ENCODE peak calls at places on chromosomes 3 and 15, in six cellular contexts. N, Z, E, Y, W and F are unnamed samples.

GRCh38 chr15:80154336-80154735 is 1.5 kb downstream of the FAH start:
- DNase-seq in E (peak), W (no peak), N (peak), Y (no peak), Z (no peak), F (no peak)

GRCh38 chr3:66336358-66336766 is 115.6 kb downstream of the SLC25A26 start:
- DNase-seq in N (peak), Y (no peak), W (no peak), Z (no peak), E (no peak), F (no peak)

GRCh38 chr3:179544981-179545645 is 17.6 kb upstream of the ACTL6A start:
- DNase-seq in N (peak), W (no peak), E (peak), Z (no peak), Y (no peak), F (no peak)

GRCh38 chr15:98927057-98927456 is 80.5 kb downstream of the PGPEP1L start:
- DNase-seq in Y (no peak), W (no peak), Z (no peak), E (no peak), N (peak), F (no peak)

GRCh38 chr3:129623447-129624118 is 17.1 kb upstream of the PLXND1 start:
- DNase-seq in Z (no peak), N (no peak), E (peak), Y (no peak), W (no peak), F (no peak)

GRCh38 chr3:114389156-114389555 is 95.3 kb downstream of the TIGIT start:
- DNase-seq in W (no peak), Y (no peak), E (no peak), N (no peak), Z (no peak), F (no peak)

GRCh38 chr3:51703026-51703775 is 3.7 kb upstream of the GRM2 start:
- DNase-seq in N (no peak), Y (peak), Z (no peak), W (no peak), E (no peak), F (no peak)

GRCh38 chr15:90327313-90327712 is 24.8 kb upstream of the ZNF774 start:
- DNase-seq in N (no peak), W (no peak), Y (no peak), E (no peak), Z (no peak), F (no peak)

GRCh38 chr3:38543602-38544001 is 47.5 kb downstream of the EXOG start:
- DNase-seq in Z (no peak), W (no peak), E (no peak), N (peak), Y (no peak), F (no peak)

GRCh38 chr15:73941044-73941443 is 14.8 kb downstream of the LOXL1 start:
- DNase-seq in Y (no peak), Z (no peak), W (no peak), N (peak), E (peak), F (peak)

GRCh38 chr15:82810863-82811421 is 1.5 kb downstream of the WHAMM start:
- DNase-seq in W (no peak), N (no peak), Y (no peak), Z (no peak), E (peak), F (no peak)

GRCh38 chr3:64743166-64743565 is 55.4 kb upstream of the ADAMTS9 start:
- DNase-seq in N (no peak), E (no peak), W (no peak), Y (no peak), Z (no peak), F (no peak)

GRCh38 chr15:59879506-59879905 is 124.6 kb upstream of the FOXB1 start:
- DNase-seq in Z (no peak), E (no peak), W (no peak), N (peak), Y (no peak), F (no peak)

GRCh38 chr3:122101646-122102045 is 46.5 kb downstream of the CD86 start:
- DNase-seq in Z (no peak), E (peak), Y (peak), W (no peak), N (peak), F (peak)

GRCh38 chr3:46609944-46610722 is 2.2 kb upstream of the FAM240A start:
- DNase-seq in Y (no peak), E (no peak), W (peak), N (no peak), Z (no peak), F (no peak)

GRCh38 chr15:100031665-100032357 is 298.6 kb upstream of the LYSMD4 start:
- DNase-seq in N (no peak), Z (no peak), E (no peak), W (no peak), Y (no peak), F (no peak)

GRCh38 chr3:127762077-127762786 is 60.1 kb downstream of the MGLL start:
- DNase-seq in Y (no peak), E (no peak), N (no peak), W (no peak), Z (no peak), F (no peak)

GRCh38 chr3:8622873-8623725 is 21.5 kb downstream of the SSUH2 start:
- DNase-seq in E (peak), Z (peak), N (peak), Y (peak), W (peak), F (peak)

GRCh38 chr15:99564221-99565030 is 1.4 kb upstream of the MEF2A start:
- DNase-seq in Z (peak), N (peak), W (no peak), Y (no peak), E (peak), F (peak)

DNA sequence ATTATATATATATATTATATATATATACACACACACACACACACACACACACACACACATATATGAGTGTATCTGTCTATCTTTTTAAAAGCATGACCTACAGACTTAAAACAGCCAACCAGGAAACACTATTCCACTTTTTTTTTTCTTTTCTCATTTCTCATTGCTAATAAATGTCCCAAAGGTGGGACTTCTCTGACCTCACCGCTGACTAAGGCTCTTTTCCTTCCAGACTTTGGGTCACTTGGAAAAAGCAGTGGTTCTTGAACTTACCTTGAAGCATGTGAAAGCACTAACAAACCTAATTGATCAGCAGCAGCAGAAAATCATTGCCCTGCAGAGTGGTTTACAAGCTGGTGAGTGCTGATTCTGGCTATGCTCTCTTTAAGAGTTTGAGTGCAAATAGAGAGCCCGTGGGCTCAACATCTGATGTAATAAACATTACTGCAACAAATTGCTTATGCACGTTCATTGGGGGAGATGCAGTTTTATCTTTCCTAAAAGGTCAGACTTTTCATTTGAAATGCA is 2.0 kb downstream of the BHLHE40 start:
- DNase-seq in E (no peak), Z (no peak), W (no peak), Y (no peak), N (peak), F (no peak)
- H3K4ac ChIP-seq in E (no peak), Z (no peak), W (no peak), Y (no peak), N (peak), F (no peak)

DNA sequence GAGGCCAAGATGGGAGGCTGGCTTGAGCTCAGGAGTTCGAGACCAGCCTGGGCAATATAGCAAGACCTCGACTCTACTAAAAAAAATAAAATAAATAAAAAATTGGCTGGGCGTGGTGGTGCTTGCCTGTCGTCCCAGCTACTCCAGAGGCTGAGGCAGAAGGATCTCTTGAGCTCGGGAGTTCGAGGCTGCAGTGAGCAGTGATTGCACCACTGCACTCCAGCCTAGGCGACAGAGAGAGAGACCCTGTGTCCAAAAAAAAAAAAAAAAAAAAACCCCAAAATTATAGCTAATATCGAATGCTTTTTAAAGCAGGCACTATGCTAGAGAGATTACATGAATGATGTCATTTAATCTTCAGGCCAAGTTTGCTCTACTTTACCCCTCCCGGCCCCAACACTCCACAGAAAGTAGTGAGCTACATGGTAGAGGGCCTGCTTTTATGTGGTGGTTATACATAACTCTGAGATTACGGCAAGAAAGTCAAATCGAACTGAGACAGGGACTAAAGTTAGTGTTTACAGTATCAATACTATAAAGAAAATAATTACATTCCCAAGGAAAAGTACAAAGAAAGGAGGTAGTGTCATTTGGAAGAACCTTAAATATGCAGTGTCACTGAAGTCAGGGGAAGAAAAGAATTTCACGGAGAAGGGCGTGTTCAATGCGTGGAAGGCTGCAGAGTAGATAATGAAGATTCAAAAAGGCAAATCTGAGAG is 1.1 kb downstream of the ADPGK start:
- DNase-seq in E (no peak), W (no peak), N (no peak), Y (no peak), Z (no peak), F (no peak)
- H2BK15ac ChIP-seq in E (no peak), W (no peak), N (no peak), Y (no peak), Z (no peak), F (no peak)

GRCh38 chr3:49161197-49161596 is 4.9 kb downstream of the CCDC71 start:
- DNase-seq in Y (no peak), W (no peak), E (no peak), N (no peak), Z (no peak), F (no peak)

GRCh38 chr3:49162751-49163419 is 3.2 kb downstream of the CCDC71 start:
- DNase-seq in Z (no peak), Y (no peak), E (no peak), N (no peak), W (no peak), F (no peak)

GRCh38 chr3:49163609-49164008 is 2.5 kb downstream of the CCDC71 start:
- DNase-seq in Y (no peak), N (no peak), W (no peak), E (no peak), Z (no peak), F (no peak)

GRCh38 chr3:49158792-49159191 is 7.3 kb downstream of the CCDC71 start:
- DNase-seq in E (no peak), W (no peak), N (no peak), Y (no peak), Z (no peak), F (no peak)

DNA sequence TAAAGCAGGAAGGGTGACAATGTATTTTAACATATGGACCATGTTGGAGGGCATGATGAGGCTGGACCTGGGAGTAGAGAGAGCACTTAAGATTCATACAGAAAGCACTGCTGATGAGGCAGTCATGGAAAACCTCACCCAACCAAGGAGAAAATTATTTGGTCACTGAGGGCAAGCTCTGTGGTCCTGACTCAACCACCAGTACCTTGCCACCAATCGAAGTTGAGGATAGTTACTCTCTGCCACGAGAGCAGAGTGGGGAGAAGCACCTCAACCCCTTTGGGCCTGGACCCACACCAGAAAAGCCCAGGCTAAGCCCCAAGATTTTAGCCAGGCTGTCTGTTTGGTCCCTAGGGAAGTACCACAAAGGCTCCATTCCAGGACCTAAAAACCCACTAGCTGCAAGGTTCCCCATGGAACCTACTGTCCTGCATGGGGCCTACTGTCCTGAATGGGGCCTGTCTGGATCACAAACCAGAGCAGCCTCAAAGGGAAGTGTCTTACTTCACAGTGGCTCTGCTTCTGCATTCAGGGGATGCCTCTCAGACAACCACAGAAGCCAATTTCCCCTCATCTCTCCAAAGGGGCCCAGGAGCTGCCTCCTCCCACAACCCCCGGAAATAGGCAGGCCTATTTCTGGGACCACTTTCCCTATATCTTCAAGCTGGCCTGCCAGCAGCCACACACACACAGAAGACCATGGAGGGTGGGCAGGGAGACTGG is 4.2 kb downstream of the CCDC71 start:
- DNase-seq in W (no peak), Y (no peak), Z (no peak), N (no peak), E (no peak), F (no peak)
- H3K4ac ChIP-seq in W (no peak), Y (no peak), Z (no peak), N (no peak), E (no peak), F (no peak)

GRCh38 chr3:153624310-153625030 is 462.4 kb downstream of the RAP2B start:
- DNase-seq in N (no peak), W (no peak), E (no peak), Y (no peak), Z (no peak), F (no peak)

GRCh38 chr3:153626158-153626557 is 464.1 kb downstream of the RAP2B start:
- DNase-seq in Y (no peak), N (no peak), E (no peak), W (no peak), Z (no peak), F (no peak)

GRCh38 chr3:153628591-153628990 is 466.6 kb downstream of the RAP2B start:
- DNase-seq in Z (no peak), N (no peak), E (no peak), W (no peak), Y (no peak), F (no peak)

GRCh38 chr3:153623834-153624233 is 461.8 kb downstream of the RAP2B start:
- DNase-seq in Z (no peak), Y (no peak), W (no peak), E (no peak), N (no peak), F (no peak)

DNA sequence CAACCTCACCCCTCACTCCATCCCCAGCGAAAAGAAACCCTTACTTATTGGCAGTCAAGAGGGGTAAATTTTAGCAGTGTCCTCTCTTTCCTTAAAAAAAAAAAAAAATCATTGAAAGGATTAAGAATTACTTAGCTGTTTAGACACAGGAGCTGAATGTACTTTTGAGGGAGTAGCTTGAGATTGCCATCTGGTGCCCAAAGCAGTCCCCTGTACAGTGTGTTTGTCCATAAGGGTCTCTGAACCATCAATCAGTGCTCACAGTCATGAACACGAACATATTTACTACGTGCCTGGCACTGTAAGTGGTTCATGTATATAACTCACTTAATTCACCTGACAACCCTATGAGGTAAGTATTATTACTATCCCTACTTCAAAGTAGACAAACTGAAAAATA is 463.5 kb downstream of the RAP2B start:
- DNase-seq in E (no peak), Z (no peak), N (peak), Y (no peak), W (no peak), F (no peak)
- H2BK15ac ChIP-seq in E (no peak), Z (no peak), N (no peak), Y (no peak), W (no peak), F (no peak)

DNA sequence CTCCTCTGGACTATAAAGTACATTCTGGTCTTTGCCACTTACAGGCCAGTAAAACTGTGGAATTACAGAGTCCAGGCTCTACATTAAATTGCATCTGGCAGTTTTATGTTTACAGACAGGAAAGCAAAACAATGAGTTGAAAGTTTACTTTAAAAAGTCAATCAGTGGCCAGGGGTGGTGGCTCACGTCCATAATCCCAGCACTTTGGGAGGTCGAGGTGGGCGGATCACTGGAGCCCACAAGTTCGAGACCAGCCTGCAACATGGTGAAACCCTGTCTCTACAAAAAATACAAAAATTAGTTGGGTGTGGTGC is 53.8 kb downstream of the TM4SF4 start:
- DNase-seq in N (no peak), W (no peak), Z (no peak), E (no peak), Y (no peak), F (no peak)
- H3K4ac ChIP-seq in N (no peak), W (no peak), Z (no peak), E (no peak), Y (no peak), F (no peak)

GRCh38 chr3:54827766-54828165 is 100.1 kb downstream of the LRTM1 start:
- DNase-seq in W (no peak), N (no peak), Y (no peak), E (no peak), Z (no peak), F (no peak)

GRCh38 chr3:54827056-54827687 is 100.7 kb downstream of the LRTM1 start:
- DNase-seq in N (no peak), Y (no peak), E (no peak), W (no peak), Z (no peak), F (no peak)

GRCh38 chr3:54830658-54831057 is 97.2 kb downstream of the LRTM1 start:
- DNase-seq in Z (peak), E (peak), Y (no peak), W (peak), N (peak), F (peak)

GRCh38 chr3:54822206-54822605 is 105.7 kb downstream of the LRTM1 start:
- DNase-seq in Y (no peak), E (peak), N (peak), W (no peak), Z (no peak), F (no peak)

GRCh38 chr3:54826255-54826691 is 101.6 kb downstream of the LRTM1 start:
- DNase-seq in E (peak), N (peak), W (no peak), Z (no peak), Y (no peak), F (no peak)
- H2BK15ac ChIP-seq in E (no peak), N (no peak), W (no peak), Z (no peak), Y (no peak), F (no peak)

GRCh38 chr3:141083831-141084624 is 32.9 kb downstream of the SPSB4 start:
- DNase-seq in Z (no peak), E (no peak), N (no peak), Y (peak), W (no peak), F (no peak)
- H3K4ac ChIP-seq in Z (no peak), E (no peak), N (no peak), Y (no peak), W (no peak), F (no peak)

GRCh38 chr15:50549326-50549725 is 2.9 kb upstream of the USP50 start:
- DNase-seq in W (no peak), Z (no peak), N (no peak), Y (no peak), E (no peak), F (no peak)
- H2BK15ac ChIP-seq in W (no peak), Z (no peak), N (no peak), Y (no peak), E (no peak), F (no peak)

DNA sequence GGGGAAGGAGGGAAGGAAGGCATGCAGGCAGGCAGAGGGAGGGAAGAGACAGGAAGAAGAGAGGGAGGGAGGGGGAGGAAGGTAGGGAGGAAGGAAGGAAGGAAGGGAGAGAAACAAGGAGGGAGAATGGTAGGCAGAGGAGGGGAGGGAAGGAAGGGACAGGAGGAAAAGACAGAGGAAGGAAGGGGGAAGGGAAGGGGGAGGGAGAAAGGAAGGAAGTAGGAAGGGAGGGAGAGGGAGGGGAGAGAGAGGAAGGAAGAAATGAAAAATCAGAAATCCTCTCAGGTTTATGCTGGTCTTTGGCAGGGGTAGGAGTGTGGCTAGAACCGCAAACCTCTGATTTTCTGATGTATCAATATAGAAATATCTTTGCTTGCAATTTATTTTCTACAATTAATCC is 4.2 kb downstream of the PRTG start:
- DNase-seq in Y (no peak), W (no peak), Z (no peak), E (peak), N (no peak), F (peak)
- H3K4ac ChIP-seq in Y (no peak), W (no peak), Z (no peak), E (no peak), N (no peak), F (no peak)

GRCh38 chr15:64755427-64755823 is 20.0 kb downstream of the RBPMS2 start:
- DNase-seq in Z (no peak), N (no peak), E (no peak), Y (no peak), W (no peak), F (no peak)
- H2BK15ac ChIP-seq in Z (no peak), N (no peak), E (no peak), Y (no peak), W (peak), F (no peak)